ENCODE peak calls at places on chromosomes 11 and 22, in nine cellular contexts. One of them, this sample, is unnamed.

GRCh38 chr22:22787805-22788459 is 99.7 kb upstream of the IGLL5 start:
- DNase-seq in kidney: peak
- DNase-seq in heart left ventricle: peak
- DNase-seq in prostate gland: no peak
- DNase-seq in neural progenitor cell: peak
- DNase-seq in colonic mucosa: peak
- DNase-seq in SK-N-SH: peak
- DNase-seq in cardiac fibroblast: peak
- DNase-seq in Caco-2: peak
- DNase-seq in this sample: no peak

GRCh38 chr11:114040706-114041211 is 18.8 kb upstream of the ZBTB16 start:
- DNase-seq in prostate gland: peak
- DNase-seq in kidney: no peak
- DNase-seq in colonic mucosa: peak
- DNase-seq in Caco-2: peak
- DNase-seq in cardiac fibroblast: peak
- DNase-seq in SK-N-SH: no peak
- DNase-seq in heart left ventricle: no peak
- DNase-seq in neural progenitor cell: no peak
- DNase-seq in this sample: peak

GRCh38 chr11:77589521-77590193 is at the start of gene AQP11:
- DNase-seq in prostate gland: peak
- DNase-seq in heart left ventricle: peak
- DNase-seq in cardiac fibroblast: peak
- DNase-seq in SK-N-SH: peak
- DNase-seq in Caco-2: peak
- DNase-seq in kidney: peak
- DNase-seq in neural progenitor cell: peak
- DNase-seq in colonic mucosa: peak
- DNase-seq in this sample: peak

GRCh38 chr22:23273445-23274145 is 93.3 kb downstream of the BCR start:
- DNase-seq in Caco-2: no peak
- DNase-seq in kidney: no peak
- DNase-seq in neural progenitor cell: no peak
- DNase-seq in colonic mucosa: no peak
- DNase-seq in heart left ventricle: no peak
- DNase-seq in cardiac fibroblast: no peak
- DNase-seq in SK-N-SH: no peak
- DNase-seq in prostate gland: no peak
- DNase-seq in this sample: no peak

GRCh38 chr11:87358461-87358860 is 320.7 kb downstream of the TMEM135 start:
- DNase-seq in cardiac fibroblast: no peak
- DNase-seq in neural progenitor cell: no peak
- DNase-seq in heart left ventricle: no peak
- DNase-seq in kidney: no peak
- DNase-seq in prostate gland: no peak
- DNase-seq in colonic mucosa: no peak
- DNase-seq in Caco-2: no peak
- DNase-seq in SK-N-SH: no peak
- DNase-seq in this sample: no peak

GRCh38 chr11:12137938-12138731 is 27.7 kb downstream of the MICAL2 start:
- DNase-seq in colonic mucosa: no peak
- DNase-seq in Caco-2: no peak
- DNase-seq in kidney: no peak
- DNase-seq in neural progenitor cell: peak
- DNase-seq in heart left ventricle: no peak
- DNase-seq in cardiac fibroblast: peak
- DNase-seq in SK-N-SH: peak
- DNase-seq in prostate gland: no peak
- DNase-seq in this sample: peak

GRCh38 chr22:20994902-20995241 is 7.0 kb downstream of the THAP7 start:
- DNase-seq in SK-N-SH: no peak
- DNase-seq in neural progenitor cell: no peak
- DNase-seq in colonic mucosa: no peak
- DNase-seq in Caco-2: no peak
- DNase-seq in kidney: peak
- DNase-seq in heart left ventricle: no peak
- DNase-seq in prostate gland: no peak
- DNase-seq in cardiac fibroblast: no peak
- DNase-seq in this sample: no peak

GRCh38 chr11:67306769-67307544 is 3.6 kb downstream of the SSH3 start:
- DNase-seq in neural progenitor cell: no peak
- DNase-seq in cardiac fibroblast: no peak
- DNase-seq in heart left ventricle: no peak
- DNase-seq in colonic mucosa: no peak
- DNase-seq in prostate gland: no peak
- DNase-seq in SK-N-SH: no peak
- DNase-seq in Caco-2: no peak
- DNase-seq in kidney: no peak
- DNase-seq in this sample: no peak

GRCh38 chr11:47057374-47057773 is 119.3 kb downstream of the ARFGAP2 start:
- DNase-seq in heart left ventricle: no peak
- DNase-seq in prostate gland: no peak
- DNase-seq in SK-N-SH: no peak
- DNase-seq in colonic mucosa: no peak
- DNase-seq in neural progenitor cell: peak
- DNase-seq in cardiac fibroblast: peak
- DNase-seq in Caco-2: no peak
- DNase-seq in kidney: no peak
- DNase-seq in this sample: no peak

GRCh38 chr11:12114487-12115033 is 4.2 kb downstream of the MICAL2 start:
- DNase-seq in neural progenitor cell: no peak
- DNase-seq in heart left ventricle: no peak
- DNase-seq in prostate gland: no peak
- DNase-seq in cardiac fibroblast: peak
- DNase-seq in kidney: no peak
- DNase-seq in colonic mucosa: no peak
- DNase-seq in Caco-2: peak
- DNase-seq in SK-N-SH: no peak
- DNase-seq in this sample: no peak

GRCh38 chr11:126817096-126817495 is 183.5 kb downstream of the KIRREL3 start:
- DNase-seq in kidney: no peak
- DNase-seq in SK-N-SH: no peak
- DNase-seq in prostate gland: no peak
- DNase-seq in neural progenitor cell: no peak
- DNase-seq in Caco-2: no peak
- DNase-seq in cardiac fibroblast: no peak
- DNase-seq in colonic mucosa: no peak
- DNase-seq in heart left ventricle: no peak
- DNase-seq in this sample: no peak

GRCh38 chr22:48563966-48564330 is 1263.7 kb downstream of the BRD1 start:
- DNase-seq in colonic mucosa: no peak
- DNase-seq in neural progenitor cell: no peak
- DNase-seq in heart left ventricle: no peak
- DNase-seq in kidney: peak
- DNase-seq in Caco-2: no peak
- DNase-seq in SK-N-SH: no peak
- DNase-seq in prostate gland: no peak
- DNase-seq in cardiac fibroblast: no peak
- DNase-seq in this sample: no peak

GRCh38 chr11:101864098-101864497 is 50.7 kb upstream of the CEP126 start:
- DNase-seq in Caco-2: no peak
- DNase-seq in SK-N-SH: no peak
- DNase-seq in heart left ventricle: no peak
- DNase-seq in prostate gland: no peak
- DNase-seq in colonic mucosa: no peak
- DNase-seq in kidney: no peak
- DNase-seq in cardiac fibroblast: no peak
- DNase-seq in neural progenitor cell: no peak
- DNase-seq in this sample: no peak

GRCh38 chr11:28621648-28622215 is 513.5 kb downstream of the METTL15 start:
- DNase-seq in SK-N-SH: no peak
- DNase-seq in cardiac fibroblast: peak
- DNase-seq in Caco-2: no peak
- DNase-seq in heart left ventricle: peak
- DNase-seq in colonic mucosa: no peak
- DNase-seq in prostate gland: no peak
- DNase-seq in kidney: no peak
- DNase-seq in neural progenitor cell: no peak
- DNase-seq in this sample: peak

GRCh38 chr11:108906826-108907225 is 242.0 kb downstream of the DDX10 start:
- DNase-seq in colonic mucosa: no peak
- DNase-seq in Caco-2: no peak
- DNase-seq in heart left ventricle: no peak
- DNase-seq in kidney: no peak
- DNase-seq in neural progenitor cell: no peak
- DNase-seq in SK-N-SH: no peak
- DNase-seq in prostate gland: no peak
- DNase-seq in cardiac fibroblast: no peak
- DNase-seq in this sample: no peak

DNA sequence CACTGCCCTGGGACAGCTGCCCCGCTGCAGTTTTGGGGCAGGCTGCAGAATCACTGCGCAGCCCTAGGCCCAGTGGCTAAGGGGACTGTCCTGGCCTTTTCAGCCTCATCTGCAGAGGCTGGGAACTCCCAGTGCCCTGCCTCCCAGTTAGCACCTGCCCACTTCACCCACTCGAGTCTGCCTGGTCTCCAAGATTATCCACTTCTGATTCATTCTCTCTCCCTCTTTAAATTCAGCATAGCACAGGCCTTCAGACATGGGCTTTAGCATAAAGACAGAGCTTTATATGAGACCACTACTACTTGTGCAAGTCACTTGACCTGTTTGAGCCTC is 8.9 kb downstream of the DAGLA start:
- DNase-seq in prostate gland: no peak
- DNase-seq in cardiac fibroblast: no peak
- DNase-seq in Caco-2: no peak
- DNase-seq in colonic mucosa: no peak
- DNase-seq in heart left ventricle: no peak
- DNase-seq in SK-N-SH: no peak
- DNase-seq in kidney: no peak
- DNase-seq in neural progenitor cell: no peak
- DNase-seq in this sample: no peak
- H3K4me3 ChIP-seq in prostate gland: no peak
- H3K4me3 ChIP-seq in cardiac fibroblast: no peak
- H3K4me3 ChIP-seq in Caco-2: no peak
- H3K4me3 ChIP-seq in colonic mucosa: no peak
- H3K4me3 ChIP-seq in heart left ventricle: no peak
- H3K4me3 ChIP-seq in SK-N-SH: no peak
- H3K4me3 ChIP-seq in kidney: no peak
- H3K4me3 ChIP-seq in neural progenitor cell: no peak
- H3K4me3 ChIP-seq in this sample: no peak

DNA sequence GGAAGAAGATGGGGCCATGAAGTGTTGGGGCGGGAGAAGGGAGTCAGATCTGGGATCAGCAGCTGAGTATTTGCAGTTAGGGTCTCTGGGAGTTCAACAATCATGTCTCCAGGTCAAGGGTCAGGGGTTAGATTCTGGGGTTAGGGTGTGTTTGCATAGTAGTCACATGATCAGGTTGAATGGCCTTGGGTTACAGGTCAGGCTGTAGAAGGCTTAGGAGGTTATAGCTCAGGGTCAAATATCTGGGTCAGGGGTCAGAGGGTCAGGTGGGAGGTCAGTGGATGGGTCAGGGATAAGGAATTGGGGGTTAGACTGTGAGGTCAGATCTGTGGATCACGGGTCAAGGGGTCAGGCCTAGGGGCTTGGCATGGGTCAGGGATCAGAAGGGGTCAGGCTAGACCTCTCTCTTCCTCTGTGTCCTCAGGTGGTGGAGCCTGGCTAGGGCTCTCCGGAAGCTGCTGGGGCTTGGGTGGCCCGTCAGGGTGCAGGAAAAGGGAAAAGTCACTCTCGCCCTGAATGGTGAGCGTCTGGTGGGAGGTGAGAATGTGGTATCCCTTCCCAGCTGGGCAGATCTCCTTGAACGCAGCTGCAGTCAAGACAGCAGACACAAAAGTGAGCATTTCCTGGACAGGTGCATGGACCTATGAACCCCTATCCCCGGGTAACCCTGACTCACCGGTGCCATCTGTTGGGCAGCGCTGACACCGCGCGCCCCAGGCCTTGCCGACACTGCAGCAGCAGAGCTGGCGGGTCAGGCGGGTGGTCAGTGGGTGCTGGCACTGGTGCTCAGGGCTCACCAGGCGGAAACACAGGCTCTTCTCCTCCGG is 6.4 kb downstream of the LTBP3 start:
- DNase-seq in cardiac fibroblast: no peak
- DNase-seq in heart left ventricle: no peak
- DNase-seq in Caco-2: peak
- DNase-seq in kidney: peak
- DNase-seq in prostate gland: no peak
- DNase-seq in neural progenitor cell: peak
- DNase-seq in SK-N-SH: peak
- DNase-seq in colonic mucosa: peak
- DNase-seq in this sample: no peak
- TF ChIP-seq CTCF in cardiac fibroblast: peak
- TF ChIP-seq CTCF in heart left ventricle: peak
- TF ChIP-seq CTCF in Caco-2: peak
- TF ChIP-seq CTCF in kidney: peak
- TF ChIP-seq CTCF in prostate gland: no peak
- TF ChIP-seq CTCF in neural progenitor cell: peak
- TF ChIP-seq CTCF in SK-N-SH: peak
- TF ChIP-seq CTCF in colonic mucosa: peak
- TF ChIP-seq CTCF in this sample: peak

GRCh38 chr22:42841444-42841843 is 15.6 kb downstream of the ARFGAP3 start:
- DNase-seq in prostate gland: no peak
- DNase-seq in Caco-2: no peak
- DNase-seq in cardiac fibroblast: no peak
- DNase-seq in colonic mucosa: no peak
- DNase-seq in heart left ventricle: no peak
- DNase-seq in SK-N-SH: no peak
- DNase-seq in neural progenitor cell: no peak
- DNase-seq in kidney: no peak
- DNase-seq in this sample: no peak
- H3K4me3 ChIP-seq in prostate gland: no peak
- H3K4me3 ChIP-seq in Caco-2: no peak
- H3K4me3 ChIP-seq in cardiac fibroblast: no peak
- H3K4me3 ChIP-seq in colonic mucosa: no peak
- H3K4me3 ChIP-seq in heart left ventricle: no peak
- H3K4me3 ChIP-seq in SK-N-SH: no peak
- H3K4me3 ChIP-seq in neural progenitor cell: no peak
- H3K4me3 ChIP-seq in kidney: no peak
- H3K4me3 ChIP-seq in this sample: no peak

GRCh38 chr11:134071766-134072403 is 3.0 kb downstream of the JAM3 start:
- DNase-seq in neural progenitor cell: no peak
- DNase-seq in cardiac fibroblast: no peak
- DNase-seq in heart left ventricle: no peak
- DNase-seq in Caco-2: no peak
- DNase-seq in SK-N-SH: no peak
- DNase-seq in prostate gland: no peak
- DNase-seq in kidney: no peak
- DNase-seq in colonic mucosa: no peak
- DNase-seq in this sample: no peak
- TF ChIP-seq CTCF in neural progenitor cell: peak
- TF ChIP-seq CTCF in cardiac fibroblast: no peak
- TF ChIP-seq CTCF in heart left ventricle: no peak
- TF ChIP-seq CTCF in Caco-2: no peak
- TF ChIP-seq CTCF in SK-N-SH: peak
- TF ChIP-seq CTCF in prostate gland: no peak
- TF ChIP-seq CTCF in kidney: no peak
- TF ChIP-seq CTCF in colonic mucosa: no peak
- TF ChIP-seq CTCF in this sample: no peak

GRCh38 chr22:31747441-31747840 is 2.5 kb downstream of the PRR14L start:
- DNase-seq in Caco-2: no peak
- DNase-seq in prostate gland: no peak
- DNase-seq in kidney: no peak
- DNase-seq in colonic mucosa: no peak
- DNase-seq in SK-N-SH: no peak
- DNase-seq in neural progenitor cell: peak
- DNase-seq in cardiac fibroblast: no peak
- DNase-seq in heart left ventricle: no peak
- DNase-seq in this sample: no peak
- H3K4me3 ChIP-seq in Caco-2: no peak
- H3K4me3 ChIP-seq in prostate gland: no peak
- H3K4me3 ChIP-seq in kidney: no peak
- H3K4me3 ChIP-seq in colonic mucosa: no peak
- H3K4me3 ChIP-seq in SK-N-SH: no peak
- H3K4me3 ChIP-seq in neural progenitor cell: peak
- H3K4me3 ChIP-seq in cardiac fibroblast: no peak
- H3K4me3 ChIP-seq in heart left ventricle: no peak
- H3K4me3 ChIP-seq in this sample: no peak

GRCh38 chr11:104531075-104531474 is 367.1 kb upstream of the PDGFD start:
- DNase-seq in prostate gland: no peak
- DNase-seq in neural progenitor cell: peak
- DNase-seq in Caco-2: peak
- DNase-seq in kidney: no peak
- DNase-seq in colonic mucosa: no peak
- DNase-seq in SK-N-SH: no peak
- DNase-seq in cardiac fibroblast: no peak
- DNase-seq in heart left ventricle: no peak
- DNase-seq in this sample: no peak
- TF ChIP-seq CTCF in prostate gland: no peak
- TF ChIP-seq CTCF in neural progenitor cell: peak
- TF ChIP-seq CTCF in Caco-2: no peak
- TF ChIP-seq CTCF in kidney: peak
- TF ChIP-seq CTCF in colonic mucosa: no peak
- TF ChIP-seq CTCF in SK-N-SH: peak
- TF ChIP-seq CTCF in cardiac fibroblast: peak
- TF ChIP-seq CTCF in heart left ventricle: no peak
- TF ChIP-seq CTCF in this sample: peak